ENCODE peak calls at places on chromosomes 5 and 9, in six cellular contexts. P is NCI-H460, I is ELR, G is NCI-H1092 treated with DMSO at 0.1 percent for 48 hours, E is GM12892, B is Calu3. U is an unnamed sample.

GRCh38 chr9:34547960-34548603 is 25.3 kb upstream of the ENHO start:
- DNase-seq in P (peak), I (peak), G (peak), E (no peak), B (peak), U (peak)

GRCh38 chr5:172782169-172783039 is 11.4 kb upstream of the DUSP1 start:
- DNase-seq in P (no peak), I (peak), G (no peak), E (no peak), B (no peak), U (peak)

GRCh38 chr9:100355561-100355960 is 2.8 kb upstream of the TEX10 start:
- DNase-seq in P (no peak), I (no peak), G (peak), E (no peak), B (no peak), U (no peak)

GRCh38 chr5:180665682-180666404 is 16.4 kb upstream of the FLT4 start:
- DNase-seq in P (no peak), I (no peak), G (no peak), E (no peak), B (no peak), U (no peak)

GRCh38 chr9:75824816-75825568 is 65.5 kb upstream of the PCSK5 start:
- DNase-seq in P (no peak), I (no peak), G (no peak), E (no peak), B (no peak), U (no peak)

GRCh38 chr5:175691761-175692160 is 33.9 kb downstream of the HRH2 start:
- DNase-seq in P (no peak), I (no peak), G (no peak), E (no peak), B (no peak), U (no peak)

GRCh38 chr5:102860035-102860434 is 104.9 kb downstream of the PAM start:
- DNase-seq in P (no peak), I (no peak), G (no peak), E (no peak), B (no peak), U (no peak)

GRCh38 chr9:110148868-110149267 is 59.1 kb downstream of the C9orf152 start:
- DNase-seq in P (no peak), I (no peak), G (no peak), E (no peak), B (no peak), U (no peak)

GRCh38 chr5:128099944-128100343 is 16.4 kb downstream of the SLC12A2 start:
- DNase-seq in P (no peak), I (no peak), G (no peak), E (no peak), B (no peak), U (no peak)

GRCh38 chr9:123338710-123339665 is 17.0 kb upstream of the CRB2 start:
- DNase-seq in P (no peak), I (no peak), G (no peak), E (no peak), B (no peak), U (no peak)

GRCh38 chr5:16808021-16808420 is 128.1 kb downstream of the MYO10 start:
- DNase-seq in P (no peak), I (no peak), G (no peak), E (no peak), B (no peak), U (no peak)

GRCh38 chr9:82991684-82992083 is 71.3 kb downstream of the RASEF start:
- DNase-seq in P (no peak), I (no peak), G (peak), E (no peak), B (no peak), U (no peak)

GRCh38 chr9:2271426-2271825 is 256.3 kb downstream of the SMARCA2 start:
- DNase-seq in P (no peak), I (peak), G (no peak), E (peak), B (no peak), U (peak)

GRCh38 chr5:82151622-82152021 is 126.5 kb downstream of the RPS23 start:
- DNase-seq in P (no peak), I (peak), G (peak), E (no peak), B (no peak), U (no peak)

GRCh38 chr9:127131871-127132270 is 9.4 kb upstream of the ANGPTL2 start:
- DNase-seq in P (no peak), I (peak), G (no peak), E (no peak), B (no peak), U (peak)

U was measured in M059J.